ENCODE peak calls at places on chromosomes 13 and 19, in eight cellular contexts. I is RWPE2, A is left lung, S is Panc1, O is K562, V is ovary, J is sigmoid colon, W is OCI-LY7. B is an unnamed sample.
A peak's percentile ranks its signal among the peaks of the same experiment; 100 is the strongest.

GRCh38 chr19:45608948-45609347 is 6.9 kb upstream of the GPR4 start:
- DNase-seq in I (no peak), A (no peak), S (no peak), O (no peak), V (no peak), J (no peak), W (no peak), B (no peak)

GRCh38 chr19:38706792-38707511 is 37.3 kb downstream of the CAPN12 start:
- DNase-seq in I (no peak), A (no peak), S (no peak), O (no peak), V (no peak), J (no peak), W (no peak), B (no peak)

GRCh38 chr13:51303063-51303552 is 36.4 kb upstream of the SERPINE3 start:
- DNase-seq in I (no peak), A (no peak), S (no peak), O (no peak), V (no peak), J (no peak), W (no peak), B (no peak)

GRCh38 chr13:105170438-105170837 is 1365.0 kb downstream of the EFNB2 start:
- DNase-seq in I (no peak), A (no peak), S (no peak), O (no peak), V (no peak), J (no peak), W (no peak), B (no peak)

GRCh38 chr13:20340759-20341161 is 108.6 kb upstream of the GJB6 start:
- DNase-seq in I (no peak), A (peak; percentile 49), S (no peak), O (no peak), V (no peak), J (no peak), W (no peak), B (no peak)

GRCh38 chr19:18468517-18468916 is 30.6 kb upstream of the ISYNA1 start:
- DNase-seq in I (no peak), A (no peak), S (no peak), O (no peak), V (no peak), J (peak; percentile 63), W (no peak), B (no peak)

GRCh38 chr19:48489608-48490216 is 20.5 kb downstream of the CYTH2 start:
- DNase-seq in I (peak; percentile 58), A (peak; percentile 78), S (no peak), O (peak; percentile 78), V (peak; percentile 79), J (peak; percentile 85), W (peak; percentile 81), B (peak; percentile 79)

GRCh38 chr13:46885018-46885417 is 11.8 kb downstream of the HTR2A start:
- DNase-seq in I (no peak), A (no peak), S (no peak), O (no peak), V (no peak), J (no peak), W (no peak), B (no peak)

GRCh38 chr19:13850910-13851753 is 25.8 kb upstream of the NANOS3 start:
- DNase-seq in I (peak; percentile 93), A (peak; percentile 90), S (no peak), O (peak; percentile 70), V (peak; percentile 89), J (peak; percentile 97), W (no peak), B (no peak)

GRCh38 chr19:42115219-42115618 is 17.0 kb downstream of the POU2F2 start:
- DNase-seq in I (no peak), A (no peak), S (no peak), O (no peak), V (no peak), J (no peak), W (peak; percentile 58), B (no peak)

GRCh38 chr13:95784161-95784880 is 107.4 kb downstream of the DNAJC3 start:
- DNase-seq in I (no peak), A (no peak), S (no peak), O (no peak), V (no peak), J (no peak), W (no peak), B (no peak)

GRCh38 chr19:46975011-46975917 is 44.4 kb upstream of the NPAS1 start:
- DNase-seq in I (no peak), A (no peak), S (no peak), O (no peak), V (no peak), J (no peak), W (no peak), B (no peak)

GRCh38 chr13:39599842-39600241 is 3.2 kb downstream of the LHFPL6 start:
- DNase-seq in I (no peak), A (no peak), S (no peak), O (no peak), V (no peak), J (no peak), W (no peak), B (no peak)

DNA sequence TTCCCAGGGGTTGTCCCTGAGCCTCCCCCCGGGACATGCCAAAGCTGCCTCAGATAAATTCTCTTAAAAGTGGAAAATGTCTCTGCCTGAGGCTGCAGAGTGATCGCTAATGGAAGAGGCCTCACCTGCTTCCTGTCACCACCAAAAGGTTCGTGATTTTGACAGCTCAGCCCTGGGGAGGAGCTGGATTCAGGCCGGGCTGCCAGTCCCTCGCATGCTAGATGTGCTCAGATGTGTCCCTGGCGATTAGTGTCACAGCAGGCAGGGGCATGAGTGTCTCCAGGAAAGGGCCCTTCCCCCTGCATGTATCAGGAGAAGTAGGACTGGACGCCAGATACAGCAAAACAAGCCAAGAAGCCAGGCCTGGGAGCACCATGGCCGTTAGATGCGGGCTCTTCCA is 626.5 kb downstream of the UQCRFS1 start:
- DNase-seq in I (no peak), A (no peak), S (no peak), O (no peak), V (no peak), J (no peak), W (no peak), B (no peak)
- H3K4me1 ChIP-seq in I (no peaks in the 10 kb centered on the region), A (no peaks in the 10 kb centered on the region), S (no peaks in the 10 kb centered on the region), O (peaks cover 17% of the 10 kb centered on the region), V (no peaks in the 10 kb centered on the region), J (no peaks in the 10 kb centered on the region), W (peaks cover 66% of the 10 kb centered on the region), B (no peaks in the 10 kb centered on the region)

GRCh38 chr13:102848956-102849355 is 3.1 kb downstream of the ERCC5 start:
- DNase-seq in I (no peak), A (no peak), S (no peak), O (no peak), V (no peak), J (no peak), W (no peak), B (no peak)

GRCh38 chr13:102846261-102847015 is 606 bp downstream of the ERCC5 start:
- DNase-seq in I (no peak), A (peak; percentile 40), S (no peak), O (no peak), V (peak; percentile 31), J (peak; percentile 73), W (peak; percentile 69), B (peak; percentile 40)

GRCh38 chr13:102847272-102848234 is 1.7 kb downstream of the ERCC5 start:
- DNase-seq in I (no peak), A (no peak), S (no peak), O (no peak), V (no peak), J (no peak), W (peak; percentile 34), B (no peak)

GRCh38 chr13:102845630-102846260 is at the start of gene ERCC5:
- DNase-seq in I (peak; percentile 90), A (peak; percentile 94), S (peak; percentile 75), O (peak; percentile 72), V (peak; percentile 95), J (peak; percentile 97), W (peak; percentile 90), B (peak; percentile 93)

GRCh38 chr13:102845289-102845629 is 573 bp upstream of the ERCC5 start:
- DNase-seq in I (no peak), A (no peak), S (no peak), O (no peak), V (no peak), J (no peak), W (no peak), B (no peak)
- H3K9me3 ChIP-seq in I (no peaks in the 10 kb centered on the region), A (no peaks in the 10 kb centered on the region), S (no peaks in the 10 kb centered on the region), O (no peaks in the 10 kb centered on the region), V (no peaks in the 10 kb centered on the region), J (no peaks in the 10 kb centered on the region), W (no peaks in the 10 kb centered on the region), B (no peaks in the 10 kb centered on the region)

GRCh38 chr19:55385749-55386514 is at the start of gene RPL28:
- DNase-seq in I (peak; percentile 97), A (peak; percentile 97), S (no peak), O (peak; percentile 94), V (peak; percentile 99), J (peak; percentile 99), W (peak; percentile 99), B (peak; percentile 99)
- H3K4me1 ChIP-seq in I (peaks cover 9% of the 10 kb centered on the region), A (peaks cover 30% of the 10 kb centered on the region), S (peaks cover 45% of the 10 kb centered on the region), O (peaks cover 54% of the 10 kb centered on the region), V (peaks cover 26% of the 10 kb centered on the region), J (peaks cover 59% of the 10 kb centered on the region), W (peaks cover 47% of the 10 kb centered on the region), B (peaks cover 37% of the 10 kb centered on the region)

DNA sequence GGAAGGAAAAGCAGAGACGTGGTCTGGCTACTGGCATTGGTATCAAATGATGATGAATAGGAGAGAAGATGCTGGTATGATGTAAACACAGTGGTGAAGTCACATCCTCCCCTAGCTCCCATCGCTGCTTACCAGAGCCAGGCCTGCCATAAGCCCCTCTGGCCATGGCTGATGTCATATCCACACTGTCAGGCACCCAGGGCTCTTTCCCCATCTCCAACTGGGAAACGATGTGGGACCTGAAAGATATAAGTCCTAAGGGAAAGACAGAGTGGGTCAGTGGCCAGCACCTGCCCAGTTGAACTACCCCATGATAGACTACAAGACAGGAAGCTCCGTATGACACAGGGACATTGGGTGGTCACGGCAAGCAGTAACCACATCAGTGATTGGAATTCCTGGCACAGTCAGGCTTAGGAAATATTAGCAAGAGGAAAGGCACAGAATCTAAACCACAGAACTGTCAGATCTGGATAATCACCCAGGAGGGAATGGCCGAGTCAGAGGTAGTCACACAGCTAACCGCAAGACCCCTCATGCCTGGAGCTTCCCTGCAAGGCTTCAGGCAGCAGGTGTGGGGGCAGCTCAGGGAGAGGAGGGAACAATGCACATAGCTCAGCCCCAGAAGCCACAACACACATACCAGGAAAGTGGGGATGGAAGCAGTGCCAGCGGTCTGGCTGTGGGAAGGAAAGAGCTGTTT is 3.8 kb downstream of the ZNF792 start:
- DNase-seq in I (no peak), A (no peak), S (no peak), O (no peak), V (no peak), J (no peak), W (no peak), B (no peak)
- H3K9me3 ChIP-seq in I (peaks cover 18% of the 10 kb centered on the region), A (peaks cover 8% of the 10 kb centered on the region), S (peaks cover 38% of the 10 kb centered on the region), O (peaks cover 62% of the 10 kb centered on the region), V (peaks cover 37% of the 10 kb centered on the region), J (peaks cover 35% of the 10 kb centered on the region), W (no peaks in the 10 kb centered on the region), B (no peaks in the 10 kb centered on the region)